ENCODE peak calls at places on chromosomes 2 and 18, in nine cellular contexts. Y is A549, V is stomach, N is body of pancreas, A is IMR-90, K is gastrocnemius medialis, W is prostate gland, M is heart left ventricle, I is spleen. E is an unnamed sample. For H3K4me1, the result is how much of the 10 kb centered on the place peaks cover.

GRCh38 chr2:112579280-112579679 is 5.1 kb upstream of the CHCHD5 start:
- DNase-seq in M (no peak), V (no peak), N (no peak), K (no peak), A (peak), W (no peak), Y (no peak), I (no peak), E (no peak)

GRCh38 chr2:45170976-45171514 is 161.8 kb upstream of the SIX2 start:
- DNase-seq in K (no peak), Y (no peak), N (no peak), A (no peak), M (no peak), I (no peak), V (no peak), W (no peak), E (no peak)

GRCh38 chr2:79850912-79851311 is 338.1 kb downstream of the CTNNA2 start:
- DNase-seq in V (no peak), M (no peak), Y (no peak), A (no peak), W (no peak), I (no peak), N (no peak), K (no peak), E (no peak)

GRCh38 chr18:68035709-68036522 is 519.4 kb upstream of the DSEL start:
- DNase-seq in V (no peak), A (peak), M (peak), N (no peak), W (no peak), Y (no peak), I (no peak), K (no peak), E (no peak)

GRCh38 chr2:118310016-118310877 is 222.0 kb downstream of the INSIG2 start:
- DNase-seq in Y (no peak), W (no peak), N (no peak), I (no peak), V (no peak), M (no peak), K (peak), A (peak), E (peak)

GRCh38 chr2:170817247-170817998 is 736 bp downstream of the GAD1 start:
- DNase-seq in V (no peak), A (peak), Y (no peak), N (no peak), M (no peak), K (no peak), W (no peak), I (peak), E (peak)

GRCh38 chr18:46179306-46179705 is 75.1 kb downstream of the HAUS1 start:
- DNase-seq in I (no peak), N (no peak), K (no peak), W (no peak), V (no peak), A (no peak), Y (no peak), M (no peak), E (no peak)

GRCh38 chr18:35588995-35589394 is 7.5 kb downstream of the GALNT1 start:
- DNase-seq in M (no peak), W (no peak), K (no peak), V (no peak), N (no peak), A (no peak), Y (no peak), I (no peak), E (no peak)

GRCh38 chr2:234444888-234445287 is 52.0 kb downstream of the ARL4C start:
- DNase-seq in Y (no peak), W (no peak), N (no peak), V (no peak), I (peak), K (peak), A (peak), M (no peak), E (no peak)

GRCh38 chr2:160994141-160995002 is 165.9 kb upstream of the TANK start:
- DNase-seq in M (peak), A (peak), W (peak), N (peak), V (peak), I (no peak), K (peak), Y (peak), E (peak)

GRCh38 chr18:75066223-75066622 is 142.7 kb downstream of the PTGR3 start:
- DNase-seq in A (no peak), I (no peak), N (no peak), Y (no peak), W (no peak), V (no peak), K (no peak), M (no peak), E (no peak)

GRCh38 chr2:54803783-54804758 is 80.6 kb downstream of the EML6 start:
- DNase-seq in M (no peak), W (no peak), N (no peak), A (no peak), Y (no peak), K (no peak), V (no peak), I (no peak), E (no peak)

GRCh38 chr2:30201990-30202389 is 29.3 kb upstream of the LBH start:
- DNase-seq in W (no peak), K (peak), Y (no peak), I (no peak), A (peak), M (peak), V (peak), N (no peak), E (peak)

GRCh38 chr2:112836695-112837117 is at the start of gene IL1B:
- DNase-seq in I (no peak), M (no peak), A (peak), W (no peak), N (no peak), Y (no peak), K (no peak), V (no peak), E (no peak)

GRCh38 chr2:7915302-7916200 is 766.3 kb upstream of the ID2 start:
- DNase-seq in Y (no peak), A (peak), I (no peak), N (no peak), K (no peak), V (no peak), W (no peak), M (no peak), E (peak)

GRCh38 chr2:149006883-149007543 is 31.5 kb upstream of the LYPD6B start:
- DNase-seq in M (no peak), A (no peak), V (no peak), N (no peak), I (no peak), W (peak), K (no peak), Y (no peak), E (no peak)

GRCh38 chr2:160406591-160407392 is 86.8 kb downstream of the RBMS1 start:
- DNase-seq in V (peak), K (no peak), I (peak), M (peak), W (peak), N (peak), Y (peak), A (peak), E (peak)

GRCh38 chr18:43563780-43564179 is 286.5 kb upstream of the SYT4 start:
- DNase-seq in A (peak), M (no peak), N (peak), Y (no peak), K (no peak), I (no peak), W (no peak), V (peak), E (peak)

GRCh38 chr2:209942936-209943605 is 59.4 kb upstream of the RPE start:
- DNase-seq in Y (no peak), I (no peak), W (no peak), K (no peak), M (no peak), A (no peak), V (no peak), N (no peak), E (no peak)

GRCh38 chr18:59453468-59453961 is 94.5 kb upstream of the LMAN1 start:
- DNase-seq in A (no peak), I (no peak), N (no peak), W (no peak), K (no peak), Y (no peak), M (no peak), V (no peak), E (no peak)

GRCh38 chr2:98936917-98937351 is 909 bp upstream of the CRACDL start:
- DNase-seq in K (no peak), A (no peak), W (no peak), I (no peak), M (no peak), V (no peak), Y (no peak), N (no peak), E (peak)

GRCh38 chr2:110126086-110126773 is 10.6 kb upstream of the MALL start:
- DNase-seq in V (no peak), Y (no peak), I (no peak), N (no peak), M (no peak), W (no peak), A (peak), K (no peak), E (no peak)

GRCh38 chr2:950627-950992 is at the start of gene SNTG2:
- DNase-seq in M (peak), V (peak), A (no peak), W (peak), I (peak), Y (no peak), N (peak), K (no peak), E (peak)

GRCh38 chr18:5093902-5094301 is 103.2 kb downstream of the AKAIN1 start:
- DNase-seq in V (no peak), W (no peak), Y (no peak), M (no peak), I (no peak), K (no peak), N (no peak), A (no peak), E (no peak)

GRCh38 chr2:85785027-85785822 is 31.4 kb downstream of the ATOH8 start:
- DNase-seq in W (no peak), I (peak), N (no peak), V (no peak), K (no peak), Y (no peak), M (peak), A (peak), E (no peak)

GRCh38 chr18:47928466-47928865 is 2.0 kb downstream of the SMAD2 start:
- DNase-seq in V (no peak), A (peak), K (no peak), Y (no peak), I (no peak), N (no peak), M (no peak), W (no peak), E (no peak)

GRCh38 chr2:201798252-201798918 is 8.0 kb upstream of the CDK15 start:
- DNase-seq in W (no peak), Y (no peak), I (no peak), A (peak), K (no peak), V (no peak), M (no peak), N (no peak), E (no peak)

GRCh38 chr18:77006305-77007175 is 126.0 kb downstream of the MBP start:
- DNase-seq in W (no peak), M (no peak), K (no peak), Y (no peak), A (no peak), I (no peak), N (no peak), V (no peak), E (peak)

GRCh38 chr2:47075361-47076125 is 79.6 kb downstream of the STPG4 start:
- DNase-seq in N (no peak), W (no peak), A (peak), K (no peak), I (no peak), Y (no peak), V (no peak), M (peak), E (no peak)

GRCh38 chr2:236342507-236342906 is 78.3 kb upstream of the ASB18 start:
- DNase-seq in K (no peak), A (no peak), V (no peak), M (no peak), I (no peak), Y (no peak), W (no peak), N (no peak), E (no peak)

GRCh38 chr18:27954226-27954625 is 222.7 kb downstream of the CDH2 start:
- DNase-seq in N (no peak), Y (no peak), A (peak), M (no peak), K (no peak), I (no peak), V (no peak), W (no peak), E (no peak)

GRCh38 chr18:31685097-31686082 is 1.0 kb upstream of the B4GALT6 start:
- DNase-seq in W (peak), A (peak), I (peak), M (peak), V (peak), K (peak), Y (peak), N (peak), E (peak)
- TF ChIP-seq POLR2A in W (peak), A (no peak), I (no peak), M (no peak), V (no peak), K (peak), Y (peak), N (peak), E (no peak)

GRCh38 chr2:15747698-15748471 is 156.2 kb downstream of the DDX1 start:
- DNase-seq in K (no peak), A (no peak), Y (no peak), N (no peak), M (no peak), W (no peak), V (no peak), I (no peak), E (no peak)
- H3K4me1 ChIP-seq in K (under half), A (under half), Y (under half), N (under half), M (under half), W (under half), V (under half), I (under half), E (under half)

DNA sequence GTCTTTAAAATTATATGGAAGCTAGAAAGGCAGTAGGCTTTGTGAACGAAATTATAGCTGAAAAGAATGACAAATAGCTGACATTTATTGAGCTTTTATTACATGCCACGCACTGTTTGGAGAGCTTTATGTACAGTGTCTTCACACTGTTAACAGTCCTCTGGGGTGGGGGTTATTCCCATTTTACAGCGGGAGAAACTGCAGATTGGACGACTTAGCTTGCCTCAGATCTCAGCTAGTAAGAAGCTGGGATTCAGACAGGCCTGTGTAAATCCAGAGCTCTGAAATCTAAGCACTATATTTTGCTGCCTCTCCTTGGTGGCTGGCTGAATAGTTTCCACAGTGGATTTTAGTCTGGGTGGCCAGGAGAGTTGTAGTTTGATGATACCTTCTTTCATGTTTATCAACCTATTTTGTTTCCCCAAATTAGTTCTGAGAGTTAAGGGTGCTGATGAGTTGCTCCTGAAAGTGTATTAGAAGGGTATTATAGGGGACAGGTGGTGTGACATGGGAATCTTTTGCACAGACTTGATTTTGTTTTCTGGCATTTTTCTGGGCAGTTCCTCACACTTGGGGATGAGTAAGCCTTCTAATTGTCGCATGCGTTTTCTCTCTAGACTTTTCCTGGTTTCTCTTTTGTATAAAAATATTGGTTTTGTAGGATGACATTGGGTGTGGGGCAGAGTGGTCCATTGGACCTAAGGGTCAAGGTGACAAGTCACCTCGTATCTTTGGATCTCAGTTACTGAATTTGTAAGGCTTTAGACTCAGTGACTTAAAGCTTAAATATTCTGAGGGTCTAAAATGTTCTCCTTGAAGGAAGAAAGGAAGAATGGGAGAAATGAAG is 1.5 kb downstream of the ACSL3 start:
- DNase-seq in W (peak), N (no peak), A (peak), Y (no peak), M (no peak), I (no peak), V (no peak), K (no peak), E (peak)
- TF ChIP-seq CTCF in W (peak), N (no peak), A (peak), Y (no peak), M (no peak), I (no peak), V (peak), K (no peak), E (no peak)

GRCh38 chr2:12717191-12717987 is 653 bp downstream of the TRIB2 start:
- DNase-seq in W (peak), I (peak), V (peak), Y (peak), M (peak), K (peak), N (peak), A (peak), E (peak)
- TF ChIP-seq POLR2A in W (no peak), I (no peak), V (no peak), Y (no peak), M (no peak), K (no peak), N (peak), A (no peak), E (no peak)

DNA sequence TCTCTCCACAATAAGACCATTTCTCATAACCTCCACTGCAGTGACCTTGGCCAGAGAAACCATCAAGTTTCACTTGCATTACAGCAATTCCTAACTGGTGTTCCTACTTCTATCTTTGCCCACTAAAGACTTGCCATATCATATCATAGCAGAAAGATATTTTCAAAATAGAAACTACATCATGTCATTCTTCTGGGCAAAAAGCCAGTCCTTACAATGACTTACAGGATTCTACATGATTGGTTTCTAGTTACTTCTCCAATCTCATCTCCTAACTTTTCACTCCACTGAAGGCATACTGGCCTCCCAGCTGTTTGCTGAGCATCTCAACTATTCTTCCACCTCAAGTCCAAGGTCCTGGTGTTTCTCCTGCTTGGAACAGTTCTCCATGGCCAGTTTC is 151.4 kb downstream of the HNMT start:
- DNase-seq in N (no peak), W (no peak), Y (no peak), K (no peak), M (no peak), V (no peak), I (no peak), A (no peak), E (no peak)
- H3K4me1 ChIP-seq in N (under half), W (under half), Y (under half), K (under half), M (under half), V (under half), I (under half), A (under half), E (under half)

GRCh38 chr18:676069-676468 is 18.6 kb downstream of the TYMS start:
- DNase-seq in I (no peak), M (no peak), W (no peak), Y (no peak), V (no peak), K (no peak), A (no peak), N (no peak), E (no peak)

GRCh38 chr18:676747-677544 is 19.5 kb downstream of the TYMS start:
- DNase-seq in M (no peak), K (no peak), I (no peak), V (no peak), A (no peak), Y (no peak), W (no peak), N (no peak), E (no peak)

GRCh38 chr18:677951-678363 is 20.5 kb downstream of the TYMS start:
- DNase-seq in I (no peak), Y (no peak), V (no peak), K (no peak), A (no peak), W (no peak), M (no peak), N (no peak), E (no peak)

GRCh38 chr18:680392-680791 is 22.9 kb downstream of the TYMS start:
- DNase-seq in V (no peak), A (no peak), K (no peak), M (no peak), Y (no peak), N (no peak), W (no peak), I (no peak), E (no peak)

DNA sequence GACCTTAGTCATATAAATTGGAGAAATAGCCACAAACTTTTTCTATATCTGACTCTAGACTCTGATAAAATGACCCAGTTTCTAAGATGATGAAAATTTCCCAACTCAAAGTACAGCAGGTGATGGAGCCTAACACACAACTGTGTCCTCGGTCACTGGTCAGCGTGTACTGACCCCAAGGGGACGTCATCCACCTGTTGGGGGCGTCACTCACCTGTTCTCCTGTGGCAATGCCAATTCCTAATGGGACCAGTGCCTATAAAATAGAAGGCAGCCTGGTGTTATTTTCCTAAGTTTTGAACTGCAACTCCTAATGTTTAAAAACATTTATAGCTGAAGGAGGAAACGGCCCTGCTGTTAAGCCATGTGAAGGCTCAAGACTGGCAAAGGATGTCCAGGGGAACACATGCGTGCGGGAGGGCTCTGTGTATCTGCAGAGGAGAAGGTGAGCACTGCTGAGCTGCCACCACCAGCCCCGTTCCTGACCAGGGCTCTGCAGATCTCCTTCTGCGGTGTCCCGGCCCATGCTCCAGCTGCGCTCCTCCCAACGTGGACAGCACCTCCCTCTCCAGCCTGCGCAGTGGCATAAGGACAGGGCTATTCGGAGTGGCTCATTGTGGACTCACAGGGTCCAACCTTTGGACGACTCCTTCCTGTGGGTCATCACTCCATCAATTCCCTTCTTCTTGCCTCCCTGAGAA is 21.2 kb downstream of the TYMS start:
- DNase-seq in I (no peak), N (no peak), V (no peak), K (no peak), M (no peak), A (no peak), W (no peak), Y (no peak), E (no peak)
- TF ChIP-seq CTCF in I (no peak), N (no peak), V (no peak), K (no peak), M (no peak), A (no peak), W (no peak), Y (no peak), E (no peak)

GRCh38 chr2:150027164-150027563 is 439.6 kb upstream of the MMADHC start:
- DNase-seq in Y (no peak), K (no peak), I (no peak), A (no peak), N (no peak), V (no peak), M (no peak), W (no peak), E (no peak)

GRCh38 chr2:150020937-150021673 is 433.5 kb upstream of the MMADHC start:
- DNase-seq in K (no peak), I (no peak), Y (no peak), W (no peak), A (no peak), M (no peak), N (no peak), V (no peak), E (no peak)

GRCh38 chr2:150023044-150023443 is 435.5 kb upstream of the MMADHC start:
- DNase-seq in N (no peak), K (no peak), W (no peak), A (no peak), Y (no peak), V (no peak), I (no peak), M (no peak), E (no peak)

GRCh38 chr2:150020221-150020620 is 432.6 kb upstream of the MMADHC start:
- DNase-seq in Y (no peak), A (no peak), V (no peak), K (no peak), N (no peak), I (no peak), W (no peak), M (no peak), E (no peak)

DNA sequence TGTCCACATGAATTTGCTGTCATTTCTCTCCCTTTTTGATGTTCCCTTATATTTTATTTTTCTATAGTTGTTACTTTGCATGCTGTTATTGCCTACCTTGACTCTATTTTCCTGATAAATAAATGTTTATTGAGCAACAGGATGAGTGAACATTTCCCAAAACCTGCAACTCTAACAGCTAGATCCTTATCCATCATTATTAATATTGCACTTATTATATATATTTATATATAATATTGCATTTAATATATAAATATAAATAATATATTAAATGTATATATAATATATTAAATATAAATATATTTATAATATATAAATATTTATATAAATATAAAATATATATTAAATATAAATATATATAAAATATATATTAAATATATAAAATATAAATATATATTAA is 436.1 kb upstream of the MMADHC start:
- DNase-seq in I (no peak), N (no peak), A (no peak), M (no peak), V (no peak), K (no peak), W (no peak), Y (no peak), E (no peak)
- TF ChIP-seq POLR2A in I (no peak), N (no peak), A (no peak), M (no peak), V (no peak), K (no peak), W (no peak), Y (no peak), E (no peak)